ENCODE peak calls at places on chromosome 13, in seven cellular contexts. U is K562, Q is HCT116, I is H1, G is SK-N-SH, Z is GM12878, C is HepG2. J is an unnamed sample.
A peak's percentile ranks its signal among the peaks of the same experiment; 100 is the strongest.

GRCh38 chr13:67568205-67568604 is 338.1 kb upstream of the PCDH9 start:
- DNase-seq in I (no peak), Z (no peak), G (no peak), C (no peak), Q (no peak), U (no peak), J (no peak)

GRCh38 chr13:23460309-23460708 is 26.8 kb upstream of the SACS start:
- DNase-seq in G (no peak), C (no peak), I (no peak), Q (no peak), U (no peak), Z (peak; percentile 71), J (no peak)

GRCh38 chr13:25688524-25688923 is 316.8 kb downstream of the ATP8A2 start:
- DNase-seq in C (no peak), Q (no peak), U (no peak), G (no peak), Z (no peak), I (no peak), J (no peak)

GRCh38 chr13:25114220-25114619 is 18.3 kb downstream of the PABPC3 start:
- DNase-seq in U (peak; percentile 54), Z (peak; percentile 56), Q (peak; percentile 59), C (peak; percentile 62), G (peak; percentile 71), I (peak; percentile 77), J (peak; percentile 45)

GRCh38 chr13:48405865-48406264 is 7.0 kb downstream of the LPAR6 start:
- DNase-seq in U (no peak), C (no peak), Q (no peak), G (no peak), Z (no peak), I (no peak), J (no peak)

GRCh38 chr13:75550159-75550567 is 572 bp downstream of the UCHL3 start:
- DNase-seq in U (peak; percentile 12), Z (no peak), C (peak; percentile 52), I (no peak), Q (peak; percentile 56), G (peak; percentile 50), J (no peak)

GRCh38 chr13:47100214-47100853 is 203.5 kb upstream of the HTR2A start:
- DNase-seq in Q (no peak), U (no peak), I (no peak), G (peak; percentile 8), Z (peak; percentile 45), C (no peak), J (no peak)

GRCh38 chr13:108827637-108828036 is 198.2 kb downstream of the MYO16 start:
- DNase-seq in I (no peak), Q (no peak), C (no peak), U (no peak), G (peak; percentile 8), Z (no peak), J (no peak)

GRCh38 chr13:23554000-23554399 is 16.2 kb upstream of the TNFRSF19 start:
- DNase-seq in I (no peak), Z (no peak), Q (peak; percentile 19), U (no peak), C (no peak), G (no peak), J (no peak)

GRCh38 chr13:97496511-97496910 is 62.5 kb downstream of the RAP2A start:
- DNase-seq in I (no peak), Z (no peak), G (no peak), Q (no peak), C (no peak), U (no peak), J (no peak)

GRCh38 chr13:102091231-102091630 is 310.6 kb downstream of the FGF14 start:
- DNase-seq in Z (no peak), G (no peak), Q (peak; percentile 4), I (peak; percentile 73), C (no peak), U (no peak), J (no peak)

GRCh38 chr13:99941086-99941485 is 30.5 kb downstream of the ZIC5 start:
- DNase-seq in C (peak; percentile 86), Q (no peak), G (no peak), Z (no peak), U (no peak), I (no peak), J (no peak)

GRCh38 chr13:105979131-105979530 is 556.3 kb downstream of the EFNB2 start:
- DNase-seq in I (no peak), G (no peak), Q (no peak), C (no peak), U (no peak), Z (no peak), J (no peak)

GRCh38 chr13:30331331-30331771 is 24.0 kb upstream of the KATNAL1 start:
- DNase-seq in Q (no peak), I (no peak), C (no peak), G (no peak), U (no peak), Z (no peak), J (no peak)

GRCh38 chr13:28268800-28269223 is 130.5 kb downstream of the PAN3 start:
- DNase-seq in I (no peak), Q (no peak), U (no peak), G (no peak), Z (peak; percentile 94), C (no peak), J (no peak)
- TF ChIP-seq SIN3A in I (no peak), Q (no peak), U (no peak), G (no peak), Z (peak; percentile 45), C (no peak), J (no peak)

DNA sequence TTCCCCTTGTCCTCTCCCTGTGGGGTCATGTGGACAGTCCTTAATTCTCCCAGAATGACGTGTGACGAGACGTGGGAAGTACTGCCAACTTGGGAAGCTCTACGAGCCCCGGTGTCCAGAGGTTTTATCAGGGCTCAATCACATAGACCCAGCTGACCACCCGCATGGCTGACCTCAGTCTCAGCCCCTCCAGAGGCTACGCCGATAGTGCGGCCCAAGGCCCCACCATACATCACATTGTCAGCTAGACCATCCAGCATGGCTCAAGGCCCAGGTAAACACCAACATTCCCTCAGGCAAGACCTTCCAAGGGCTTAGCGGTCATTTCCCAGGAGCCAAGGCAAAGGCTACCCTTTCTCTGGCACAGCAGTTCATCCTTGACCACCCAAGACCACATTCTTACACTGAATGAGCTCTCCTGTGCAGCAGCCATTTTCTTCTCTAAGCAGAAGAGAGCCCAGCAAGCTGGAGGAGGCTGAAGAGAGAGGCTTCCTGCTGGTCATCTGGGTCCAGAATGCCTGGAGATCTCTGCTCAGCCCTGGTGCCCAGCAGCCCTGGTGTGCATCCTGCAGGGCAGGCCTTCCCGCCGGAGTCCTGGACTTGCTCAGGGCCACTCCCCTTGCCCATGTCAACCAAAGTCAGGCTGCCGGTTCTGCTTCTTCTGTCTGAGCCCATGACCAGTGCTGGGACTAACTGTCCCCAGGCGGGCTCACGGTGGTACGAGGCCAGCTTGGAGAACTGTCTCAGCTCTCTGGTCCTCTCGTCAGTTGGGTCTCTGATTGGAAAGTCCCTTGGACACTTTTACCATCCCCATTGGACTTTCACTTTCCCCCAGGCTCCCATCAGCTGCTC is 7.9 kb upstream of the F10 start:
- DNase-seq in C (no peak), Q (no peak), G (peak; percentile 14), I (no peak), Z (no peak), U (no peak), J (no peak)
- TF ChIP-seq SIN3A in C (no peak), Q (no peak), G (no peak), I (no peak), Z (no peak), U (no peak), J (no peak)

DNA sequence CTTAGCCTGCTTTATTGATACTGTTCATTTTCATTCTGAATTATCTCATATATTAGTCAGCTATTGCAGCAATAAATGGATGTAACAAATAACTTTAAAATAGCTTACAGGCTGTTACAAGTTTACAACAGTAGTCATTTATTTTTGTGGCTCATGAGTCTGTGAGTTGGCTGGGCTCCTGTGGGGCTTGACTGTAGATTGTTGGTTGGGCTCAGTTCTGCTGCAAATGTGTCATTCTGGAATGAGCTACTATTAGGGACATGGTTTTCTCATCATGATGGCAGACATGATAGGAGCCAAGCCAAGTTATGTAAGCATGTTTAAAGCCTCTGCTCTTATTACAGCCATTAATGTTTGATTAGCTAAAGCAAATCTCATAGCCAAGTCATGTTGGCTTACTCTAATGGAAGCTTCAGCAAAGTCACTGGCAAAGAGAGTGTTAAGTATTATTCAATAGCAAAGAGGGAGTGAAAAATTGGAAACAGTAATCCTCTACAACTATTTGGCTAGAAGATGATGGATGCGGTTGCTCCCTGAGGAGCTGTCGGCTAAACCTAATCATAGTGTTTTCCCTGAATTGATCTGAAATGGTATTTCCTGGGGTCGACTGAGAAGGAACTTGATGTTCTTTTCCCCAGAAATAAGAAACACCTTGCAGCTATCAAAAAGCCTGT is 391.3 kb downstream of the TDRD3 start:
- DNase-seq in Z (no peak), G (no peak), I (no peak), C (no peak), Q (no peak), U (no peak), J (no peak)
- TF ChIP-seq SIN3A in Z (no peak), G (no peak), I (no peak), C (no peak), Q (no peak), U (no peak), J (no peak)

GRCh38 chr13:79185580-79185979 is 220.5 kb downstream of the RBM26 start:
- DNase-seq in G (no peak), I (no peak), C (peak; percentile 80), Q (no peak), U (no peak), Z (no peak), J (no peak)
- TF ChIP-seq SIN3A in G (no peak), I (no peak), C (no peak), Q (no peak), U (no peak), Z (no peak), J (no peak)

GRCh38 chr13:32663660-32664059 is 77.4 kb downstream of the PDS5B start:
- DNase-seq in C (peak; percentile 68), U (no peak), Q (no peak), G (no peak), I (no peak), Z (no peak), J (no peak)

GRCh38 chr13:32674503-32674902 is 88.3 kb downstream of the PDS5B start:
- DNase-seq in Z (no peak), G (no peak), Q (no peak), U (no peak), C (no peak), I (no peak), J (no peak)

GRCh38 chr13:32666990-32667571 is 80.8 kb downstream of the PDS5B start:
- DNase-seq in Q (no peak), Z (no peak), G (no peak), U (no peak), C (no peak), I (no peak), J (no peak)

DNA sequence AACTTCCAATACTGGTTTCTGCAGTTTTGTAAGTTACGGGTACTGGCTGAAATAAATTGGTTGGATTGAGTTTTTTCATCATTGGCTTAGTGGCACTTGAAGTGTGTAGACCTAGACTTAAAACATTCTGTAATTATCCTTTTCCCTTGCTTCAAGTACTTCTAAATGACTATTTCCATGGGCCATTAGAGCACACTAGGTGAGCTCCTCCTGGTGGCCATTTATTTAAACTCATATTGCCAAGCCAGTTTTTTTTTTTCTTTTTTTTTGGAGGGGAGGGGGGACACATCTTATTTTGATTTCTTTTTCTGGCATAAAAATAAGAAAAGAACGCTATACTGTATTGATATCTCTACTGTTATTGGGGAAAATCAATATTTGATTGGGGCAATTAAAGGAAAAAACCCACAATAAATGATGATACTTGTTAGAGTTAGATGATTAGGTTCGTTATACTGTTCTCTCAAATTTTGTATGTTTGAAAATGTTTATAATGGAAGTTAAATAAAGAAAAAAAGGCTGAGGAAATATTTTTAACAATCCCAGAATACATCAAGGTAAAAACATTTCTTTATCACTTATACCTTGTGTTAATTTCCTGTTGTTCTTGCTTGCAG is 82.9 kb downstream of the PDS5B start:
- DNase-seq in Z (no peak), I (no peak), G (peak; percentile 36), U (peak; percentile 27), Q (peak; percentile 28), C (peak; percentile 53), J (no peak)
- TF ChIP-seq SIN3A in Z (no peak), I (no peak), G (no peak), U (no peak), Q (no peak), C (no peak), J (no peak)